ENCODE peak calls at places on chromosomes 2 and 18, in eight cellular contexts. V, G, E, O, L, B, J and W are unnamed samples. For H3K4me1, the result is how much of the 10 kb centered on the place peaks cover.

GRCh38 chr18:72692086-72692485 is 147.9 kb upstream of the CBLN2 start:
- DNase-seq in E (no peak), V (peak), G (peak), L (no peak), O (no peak), J (no peak), B (peak), W (peak)

GRCh38 chr2:96090527-96090926 is 25.8 kb downstream of the ADRA2B start:
- DNase-seq in G (no peak), V (no peak), J (no peak), B (peak), O (no peak), L (no peak), E (peak), W (no peak)

GRCh38 chr18:51425475-51425874 is 228.0 kb upstream of the MEX3C start:
- DNase-seq in L (no peak), B (no peak), J (no peak), O (no peak), G (no peak), V (no peak), E (no peak), W (no peak)

GRCh38 chr2:36820942-36821605 is 124.6 kb downstream of the VIT start:
- DNase-seq in J (no peak), O (no peak), G (no peak), E (no peak), L (no peak), V (no peak), B (no peak), W (no peak)

GRCh38 chr2:1024981-1025380 is 74.3 kb downstream of the SNTG2 start:
- DNase-seq in G (peak), J (no peak), L (no peak), V (no peak), O (no peak), E (no peak), B (no peak), W (no peak)

GRCh38 chr2:196409376-196409775 is 230.1 kb upstream of the CCDC150 start:
- DNase-seq in J (no peak), O (no peak), B (no peak), V (no peak), E (peak), L (no peak), G (no peak), W (no peak)

GRCh38 chr2:40341198-40341597 is 110.7 kb downstream of the SLC8A1 start:
- DNase-seq in E (no peak), G (no peak), L (no peak), V (no peak), B (no peak), O (no peak), J (no peak), W (no peak)

GRCh38 chr2:70767094-70767698 is 804 bp downstream of the ADD2 start:
- DNase-seq in L (peak), G (no peak), O (no peak), B (peak), V (peak), E (no peak), J (no peak), W (peak)

GRCh38 chr2:150404147-150404546 is 83.3 kb downstream of the RND3 start:
- DNase-seq in L (no peak), J (no peak), B (no peak), E (no peak), V (no peak), O (no peak), G (no peak), W (no peak)

GRCh38 chr2:133780099-133780996 is 212.1 kb upstream of the NCKAP5 start:
- DNase-seq in V (peak), G (peak), E (peak), L (no peak), B (peak), J (peak), O (no peak), W (peak)

GRCh38 chr2:41737888-41738287 is 309.9 kb upstream of the PKDCC start:
- DNase-seq in J (no peak), L (no peak), E (no peak), O (no peak), V (no peak), B (no peak), G (no peak), W (no peak)

GRCh38 chr2:122031544-122032263 is 276.3 kb downstream of the TSN start:
- DNase-seq in L (no peak), E (no peak), J (peak), G (peak), V (no peak), O (peak), B (no peak), W (no peak)

GRCh38 chr18:42409005-42409404 is 454.0 kb downstream of the PIK3C3 start:
- DNase-seq in B (no peak), L (no peak), E (no peak), J (no peak), G (no peak), V (no peak), O (no peak), W (no peak)

GRCh38 chr2:188870289-188870688 is 103.9 kb upstream of the COL3A1 start:
- DNase-seq in V (no peak), G (no peak), E (peak), O (no peak), B (peak), L (no peak), J (no peak), W (no peak)

GRCh38 chr2:184339966-184340365 is 258.4 kb upstream of the ZNF804A start:
- DNase-seq in O (no peak), J (no peak), V (no peak), L (no peak), G (peak), E (peak), B (no peak), W (no peak)

GRCh38 chr2:2744958-2745715 is 414.1 kb upstream of the MYT1L start:
- DNase-seq in E (no peak), B (no peak), O (no peak), L (no peak), J (no peak), V (no peak), G (no peak), W (no peak)

GRCh38 chr2:162890690-162891311 is 52.2 kb upstream of the KCNH7 start:
- DNase-seq in J (peak), V (peak), E (peak), L (no peak), O (no peak), G (peak), B (peak), W (peak)

GRCh38 chr2:242085941-242086621 is 216.6 kb downstream of the RTP5 start:
- DNase-seq in J (peak), E (no peak), L (no peak), V (no peak), B (no peak), G (no peak), O (peak), W (no peak)

GRCh38 chr18:33611525-33612135 is 33.6 kb downstream of the ASXL3 start:
- DNase-seq in G (no peak), V (no peak), B (no peak), J (no peak), E (no peak), O (no peak), L (no peak), W (no peak)

GRCh38 chr2:155377178-155377780 is 678.8 kb downstream of the KCNJ3 start:
- DNase-seq in G (peak), O (no peak), J (no peak), B (peak), V (peak), L (no peak), E (peak), W (peak)

GRCh38 chr18:77096936-77097886 is 35.4 kb downstream of the MBP start:
- DNase-seq in J (no peak), V (no peak), G (no peak), O (no peak), E (no peak), L (no peak), B (no peak), W (peak)

GRCh38 chr2:84132371-84132770 is 326.7 kb downstream of the SUCLG1 start:
- DNase-seq in G (no peak), L (no peak), E (no peak), J (no peak), V (no peak), B (no peak), O (no peak), W (no peak)

GRCh38 chr2:1653137-1653789 is 91.1 kb downstream of the PXDN start:
- DNase-seq in O (peak), E (peak), L (peak), J (peak), B (no peak), V (no peak), G (no peak), W (no peak)

GRCh38 chr2:128790541-128790944 is 471.9 kb upstream of the HS6ST1 start:
- DNase-seq in L (no peak), B (no peak), V (no peak), G (no peak), E (no peak), J (no peak), O (no peak), W (no peak)

GRCh38 chr18:36504928-36505327 is 207.4 kb downstream of the FHOD3 start:
- DNase-seq in B (no peak), E (peak), O (no peak), L (no peak), V (no peak), J (no peak), G (no peak), W (no peak)

GRCh38 chr2:46700435-46700834 is 215.2 kb downstream of the MCFD2 start:
- DNase-seq in O (no peak), G (no peak), V (no peak), E (no peak), B (no peak), L (no peak), J (no peak), W (no peak)

GRCh38 chr2:46701152-46701551 is 214.5 kb downstream of the MCFD2 start:
- DNase-seq in G (no peak), J (no peak), O (no peak), B (peak), E (no peak), V (no peak), L (no peak), W (no peak)

GRCh38 chr2:46704593-46704992 is 211.0 kb downstream of the MCFD2 start:
- DNase-seq in L (no peak), J (no peak), G (no peak), V (no peak), E (no peak), B (no peak), O (no peak), W (peak)

GRCh38 chr2:46703588-46703987 is 212.0 kb downstream of the MCFD2 start:
- DNase-seq in J (no peak), B (no peak), V (no peak), L (no peak), O (no peak), G (no peak), E (no peak), W (no peak)

GRCh38 chr2:46702537-46702936 is 213.1 kb downstream of the MCFD2 start:
- DNase-seq in O (no peak), J (no peak), G (no peak), V (no peak), L (no peak), E (no peak), B (no peak), W (no peak)
- H3K4me1 ChIP-seq in O (half or more), J (half or more), G (under half), V (under half), L (under half), E (under half), B (under half), W (half or more)

DNA sequence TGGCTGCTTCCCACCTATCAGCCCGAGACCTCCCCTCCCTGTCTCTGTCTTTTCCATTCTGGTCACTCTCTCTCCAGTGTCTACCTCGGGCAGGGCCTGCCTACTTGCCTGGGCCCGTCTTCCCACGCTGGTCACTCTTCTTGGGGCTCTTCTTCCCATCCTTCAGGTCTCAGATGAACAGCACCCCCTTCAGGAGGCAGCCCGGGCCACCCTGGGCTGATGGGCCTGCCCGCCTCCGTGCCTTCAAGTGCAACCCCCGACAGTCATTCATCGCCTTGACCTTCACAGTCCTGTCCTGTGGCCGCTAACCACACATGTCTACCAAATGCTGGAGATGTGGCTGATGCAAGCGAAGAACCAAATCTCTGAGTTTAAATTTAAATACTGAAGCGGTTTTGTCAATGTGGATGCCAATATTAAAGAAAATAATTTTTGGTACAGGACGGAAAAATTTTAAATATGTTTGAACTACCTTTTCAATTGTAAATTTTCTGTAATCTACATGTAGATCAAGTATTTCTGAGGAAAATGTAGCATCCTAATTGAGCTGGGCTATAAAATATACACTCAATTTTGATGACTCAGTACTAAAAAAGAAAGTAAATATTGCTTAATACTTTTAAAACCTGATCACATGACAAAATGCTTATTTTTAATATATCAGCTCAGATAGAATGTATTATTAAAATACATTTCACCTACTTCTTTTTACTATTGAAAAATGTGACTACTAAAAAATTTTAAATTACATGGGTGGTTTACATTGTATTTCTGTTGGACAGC is 96.4 kb downstream of the LAMA1 start:
- DNase-seq in O (no peak), B (no peak), V (no peak), L (no peak), J (no peak), G (no peak), E (no peak), W (peak)
- TF ChIP-seq CTCF in O (no peak), B (no peak), V (no peak), L (no peak), J (no peak), G (no peak), E (no peak), W (peak)

GRCh38 chr2:11321847-11322246 is 22.6 kb downstream of the ROCK2 start:
- DNase-seq in J (no peak), B (no peak), L (no peak), O (no peak), G (no peak), E (no peak), V (no peak), W (no peak)
- H3K4me1 ChIP-seq in J (under half), B (under half), L (under half), O (half or more), G (under half), E (under half), V (under half), W (under half)

GRCh38 chr2:23698733-23699391 is 228.1 kb downstream of the ATAD2B start:
- DNase-seq in J (peak), O (no peak), L (peak), V (no peak), G (peak), E (peak), B (no peak), W (peak)
- TF ChIP-seq CTCF in J (no peak), O (no peak), L (no peak), V (no peak), G (no peak), E (no peak), B (no peak), W (no peak)

GRCh38 chr2:37858197-37858711 is 66.8 kb upstream of the RMDN2 start:
- DNase-seq in V (no peak), J (peak), B (no peak), O (no peak), L (peak), G (no peak), E (peak), W (no peak)

GRCh38 chr2:37854676-37855282 is 70.3 kb upstream of the RMDN2 start:
- DNase-seq in G (no peak), J (no peak), L (no peak), V (no peak), O (no peak), E (no peak), B (no peak), W (no peak)

GRCh38 chr2:37856101-37856751 is 68.9 kb upstream of the RMDN2 start:
- DNase-seq in B (no peak), G (no peak), E (no peak), O (peak), L (peak), V (no peak), J (no peak), W (no peak)

GRCh38 chr2:37857485-37858196 is 67.4 kb upstream of the RMDN2 start:
- DNase-seq in V (no peak), O (no peak), G (no peak), J (no peak), B (no peak), L (no peak), E (no peak), W (peak)

DNA sequence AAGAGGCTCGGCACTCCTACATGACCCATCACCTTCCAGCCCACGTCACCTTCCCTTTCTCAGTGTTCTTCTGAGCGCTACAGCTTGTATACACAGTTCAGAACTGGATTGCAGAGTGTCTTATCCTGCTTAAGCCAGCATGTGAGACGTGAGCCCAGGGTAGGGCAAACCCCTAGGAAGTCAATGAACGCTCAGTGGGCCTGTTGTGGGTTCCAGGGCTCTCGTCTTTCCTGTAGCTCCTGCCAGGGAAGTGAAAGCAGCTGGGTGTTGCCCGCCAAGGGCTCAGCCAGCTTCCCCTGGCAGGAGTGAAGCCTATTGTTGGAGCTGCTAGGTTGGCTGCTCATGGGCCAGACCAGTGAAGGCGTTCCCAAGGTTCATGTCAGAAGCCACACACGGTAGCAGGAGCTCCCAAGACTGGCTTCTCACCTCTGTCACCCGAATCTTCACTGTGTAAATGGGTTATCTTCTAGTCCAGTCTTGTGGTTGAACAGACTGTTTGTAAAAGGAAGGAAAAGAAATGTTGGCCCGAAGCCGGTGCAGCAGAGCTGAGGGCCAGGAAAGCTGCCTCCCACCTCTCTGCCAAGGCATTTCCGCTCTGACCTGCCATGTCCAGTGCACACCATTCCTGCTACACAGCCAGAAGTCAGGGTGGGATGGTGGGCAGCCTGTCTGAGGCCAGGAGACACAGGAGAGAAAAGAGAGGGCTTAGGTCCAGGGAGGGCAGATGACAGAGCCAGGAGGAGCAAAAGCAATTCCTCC is 69.6 kb upstream of the RMDN2 start:
- DNase-seq in B (no peak), O (peak), G (no peak), E (no peak), L (peak), J (peak), V (no peak), W (no peak)
- H3K4me1 ChIP-seq in B (under half), O (half or more), G (under half), E (under half), L (under half), J (under half), V (under half), W (under half)

GRCh38 chr2:239874636-239875356 is 150.3 kb downstream of the NDUFA10 start:
- DNase-seq in J (no peak), B (no peak), G (no peak), V (no peak), L (no peak), O (no peak), E (no peak), W (no peak)

GRCh38 chr2:239871481-239872435 is 153.4 kb downstream of the NDUFA10 start:
- DNase-seq in O (no peak), B (no peak), G (no peak), V (no peak), J (no peak), E (no peak), L (no peak), W (no peak)

GRCh38 chr2:239876948-239877289 is 148.2 kb downstream of the NDUFA10 start:
- DNase-seq in G (no peak), E (no peak), J (no peak), L (no peak), V (no peak), O (no peak), B (no peak), W (no peak)

GRCh38 chr2:239876241-239876947 is 148.7 kb downstream of the NDUFA10 start:
- DNase-seq in V (no peak), L (no peak), E (no peak), B (no peak), G (no peak), O (no peak), J (no peak), W (no peak)

DNA sequence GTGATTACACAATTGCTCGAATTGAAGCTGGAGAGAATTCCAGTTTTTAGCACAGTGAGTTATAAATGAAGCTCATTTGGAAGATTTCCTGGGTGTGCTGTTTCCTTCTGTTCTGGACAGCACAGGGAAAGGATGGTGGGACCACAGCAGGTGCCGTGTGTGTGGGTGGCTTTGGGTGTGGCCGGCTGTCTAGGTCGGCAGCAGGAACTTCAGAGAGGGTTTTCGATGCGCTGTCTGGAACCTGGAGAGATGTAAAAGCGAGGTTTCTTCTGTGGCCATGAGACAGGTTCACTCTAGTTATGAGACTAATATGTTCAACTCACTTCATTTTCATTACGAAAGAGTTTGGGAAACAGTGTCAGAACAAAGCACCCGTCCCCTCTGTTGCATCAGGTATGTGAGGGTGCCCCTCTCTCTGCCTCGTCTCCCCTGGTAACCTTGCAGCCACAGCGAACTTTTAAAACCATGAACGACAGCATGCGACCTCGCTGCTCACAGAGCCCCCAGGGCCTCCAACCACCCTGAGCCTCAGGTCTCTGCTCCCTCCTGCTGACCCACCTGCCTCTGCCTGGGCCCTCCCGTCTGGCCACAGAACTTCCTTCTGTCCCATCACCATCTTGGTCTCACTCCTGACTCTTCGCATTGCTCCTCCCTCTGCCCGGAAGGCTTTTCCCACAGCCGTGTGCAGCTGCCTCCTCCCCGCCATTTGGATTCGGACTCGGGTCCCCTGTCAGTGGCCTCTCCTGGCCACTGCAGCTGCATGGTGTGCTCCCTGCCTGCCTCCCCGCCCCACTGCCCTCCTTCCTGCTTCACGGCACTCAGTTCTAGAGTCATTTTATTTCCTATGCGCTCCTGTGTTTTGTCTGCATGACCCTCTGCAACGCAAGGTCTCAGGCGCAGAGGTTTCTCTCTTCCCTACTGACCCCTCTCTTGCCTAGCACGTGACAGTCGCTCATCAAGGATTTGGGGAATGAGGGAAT is 151.2 kb downstream of the NDUFA10 start:
- DNase-seq in B (no peak), L (no peak), G (no peak), E (no peak), V (no peak), O (no peak), J (no peak), W (no peak)
- TF ChIP-seq CTCF in B (no peak), L (no peak), G (no peak), E (no peak), V (no peak), O (no peak), J (no peak), W (no peak)

GRCh38 chr2:46977899-46978298 is 62.3 kb upstream of the MCFD2 start:
- DNase-seq in V (no peak), J (no peak), O (no peak), L (no peak), G (no peak), E (no peak), B (no peak), W (no peak)

GRCh38 chr2:46979611-46980010 is 64.0 kb upstream of the MCFD2 start:
- DNase-seq in G (no peak), L (no peak), J (no peak), B (no peak), V (no peak), O (no peak), E (no peak), W (no peak)

GRCh38 chr2:46977266-46977665 is 61.7 kb upstream of the MCFD2 start:
- DNase-seq in B (no peak), E (no peak), O (no peak), L (no peak), G (no peak), V (no peak), J (no peak), W (no peak)

GRCh38 chr2:46976556-46976955 is 61.0 kb upstream of the MCFD2 start:
- DNase-seq in E (no peak), L (no peak), V (no peak), O (no peak), J (no peak), G (no peak), B (no peak), W (no peak)

GRCh38 chr2:46978696-46979095 is 63.1 kb upstream of the MCFD2 start:
- DNase-seq in E (no peak), J (no peak), B (no peak), L (no peak), V (no peak), O (no peak), G (no peak), W (no peak)
- H3K4me1 ChIP-seq in E (under half), J (under half), B (under half), L (under half), V (under half), O (under half), G (under half), W (under half)